ENCODE peak calls at places on chromosome 18, in seven cellular contexts. One of them, this sample, is unnamed. For H3K9me3 and H3K4me1, the result is how much of the 10 kb centered on the place peaks cover.

GRCh38 chr18:59231157-59231556 is 11.2 kb downstream of the GRP start:
- DNase-seq in OCI-LY7: no peak
- DNase-seq in esophagus squamous epithelium: no peak
- DNase-seq in right lobe of liver: no peak
- DNase-seq in left ventricle myocardium inferior: no peak
- DNase-seq in right cardiac atrium: no peak
- DNase-seq in CD8-positive, alpha-beta memory T cell: no peak
- DNase-seq in this sample: no peak

GRCh38 chr18:36127866-36128845 is 984 bp downstream of the SLC39A6 start:
- DNase-seq in OCI-LY7: no peak
- DNase-seq in esophagus squamous epithelium: no peak
- DNase-seq in right lobe of liver: no peak
- DNase-seq in left ventricle myocardium inferior: no peak
- DNase-seq in right cardiac atrium: peak
- DNase-seq in CD8-positive, alpha-beta memory T cell: peak
- DNase-seq in this sample: peak

GRCh38 chr18:57569133-57569532 is 17.4 kb downstream of the FECH start:
- DNase-seq in OCI-LY7: no peak
- DNase-seq in esophagus squamous epithelium: no peak
- DNase-seq in right lobe of liver: no peak
- DNase-seq in left ventricle myocardium inferior: no peak
- DNase-seq in right cardiac atrium: no peak
- DNase-seq in CD8-positive, alpha-beta memory T cell: no peak
- DNase-seq in this sample: no peak

GRCh38 chr18:73318732-73319479 is 451.1 kb upstream of the NETO1 start:
- DNase-seq in OCI-LY7: no peak
- DNase-seq in esophagus squamous epithelium: no peak
- DNase-seq in right lobe of liver: no peak
- DNase-seq in left ventricle myocardium inferior: peak
- DNase-seq in right cardiac atrium: no peak
- DNase-seq in CD8-positive, alpha-beta memory T cell: no peak
- DNase-seq in this sample: no peak

GRCh38 chr18:57791911-57792310 is 11.2 kb downstream of the ATP8B1 start:
- DNase-seq in OCI-LY7: no peak
- DNase-seq in esophagus squamous epithelium: no peak
- DNase-seq in right lobe of liver: no peak
- DNase-seq in left ventricle myocardium inferior: no peak
- DNase-seq in right cardiac atrium: no peak
- DNase-seq in CD8-positive, alpha-beta memory T cell: no peak
- DNase-seq in this sample: no peak

GRCh38 chr18:1422634-1423033 is 518.0 kb downstream of the ADCYAP1 start:
- DNase-seq in OCI-LY7: no peak
- DNase-seq in esophagus squamous epithelium: no peak
- DNase-seq in right lobe of liver: no peak
- DNase-seq in left ventricle myocardium inferior: no peak
- DNase-seq in right cardiac atrium: no peak
- DNase-seq in CD8-positive, alpha-beta memory T cell: no peak
- DNase-seq in this sample: no peak

GRCh38 chr18:9594782-9595181 is 19.6 kb downstream of the PPP4R1 start:
- DNase-seq in OCI-LY7: no peak
- DNase-seq in esophagus squamous epithelium: no peak
- DNase-seq in right lobe of liver: no peak
- DNase-seq in left ventricle myocardium inferior: no peak
- DNase-seq in right cardiac atrium: no peak
- DNase-seq in CD8-positive, alpha-beta memory T cell: no peak
- DNase-seq in this sample: no peak

GRCh38 chr18:22509423-22509822 is 91.7 kb upstream of the CTAGE1 start:
- DNase-seq in OCI-LY7: no peak
- DNase-seq in esophagus squamous epithelium: no peak
- DNase-seq in right lobe of liver: no peak
- DNase-seq in left ventricle myocardium inferior: no peak
- DNase-seq in right cardiac atrium: no peak
- DNase-seq in CD8-positive, alpha-beta memory T cell: no peak
- DNase-seq in this sample: no peak

GRCh38 chr18:46622999-46623398 is 34.0 kb downstream of the LOXHD1 start:
- DNase-seq in OCI-LY7: peak
- DNase-seq in esophagus squamous epithelium: no peak
- DNase-seq in right lobe of liver: no peak
- DNase-seq in left ventricle myocardium inferior: no peak
- DNase-seq in right cardiac atrium: no peak
- DNase-seq in CD8-positive, alpha-beta memory T cell: no peak
- DNase-seq in this sample: no peak

DNA sequence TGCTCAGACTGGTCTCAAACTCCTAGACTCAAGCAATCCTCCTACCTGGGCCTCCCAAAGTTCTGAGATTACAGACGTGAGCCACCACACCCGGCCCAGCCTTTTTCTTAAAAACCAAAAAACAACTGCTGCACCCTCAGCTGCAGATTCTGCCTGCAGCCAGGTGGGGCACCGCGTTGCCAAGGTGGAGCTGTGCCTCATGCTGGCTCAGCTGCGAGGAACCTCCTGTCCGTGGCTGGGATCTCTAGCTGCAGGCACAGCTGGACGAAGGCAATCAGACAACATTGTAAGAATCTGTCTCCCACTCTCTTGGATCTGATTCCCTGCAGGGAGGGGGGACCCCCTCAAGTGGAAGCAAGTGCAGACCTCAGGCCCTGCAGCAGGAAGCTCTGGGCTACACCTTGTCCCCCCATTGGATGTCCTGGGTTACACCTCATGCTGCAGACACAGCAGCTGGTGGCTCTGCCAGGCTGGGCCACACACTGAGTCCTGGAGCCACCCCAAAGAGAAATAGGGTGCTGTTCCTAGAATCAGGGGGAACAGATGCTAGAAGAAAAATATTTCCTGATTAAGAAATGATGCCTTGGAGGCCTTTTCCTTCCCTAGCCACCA is 24.1 kb downstream of the CIDEA start:
- DNase-seq in OCI-LY7: peak
- DNase-seq in esophagus squamous epithelium: no peak
- DNase-seq in right lobe of liver: no peak
- DNase-seq in left ventricle myocardium inferior: no peak
- DNase-seq in right cardiac atrium: no peak
- DNase-seq in CD8-positive, alpha-beta memory T cell: no peak
- DNase-seq in this sample: no peak
- H3K4me3 ChIP-seq in OCI-LY7: no peak
- H3K4me3 ChIP-seq in esophagus squamous epithelium: peak
- H3K4me3 ChIP-seq in right lobe of liver: peak
- H3K4me3 ChIP-seq in left ventricle myocardium inferior: peak
- H3K4me3 ChIP-seq in right cardiac atrium: peak
- H3K4me3 ChIP-seq in CD8-positive, alpha-beta memory T cell: no peak
- H3K4me3 ChIP-seq in this sample: no peak

GRCh38 chr18:44231936-44232335 is 448.8 kb upstream of the SETBP1 start:
- DNase-seq in OCI-LY7: no peak
- DNase-seq in esophagus squamous epithelium: no peak
- DNase-seq in right lobe of liver: no peak
- DNase-seq in left ventricle myocardium inferior: no peak
- DNase-seq in right cardiac atrium: no peak
- DNase-seq in CD8-positive, alpha-beta memory T cell: no peak
- DNase-seq in this sample: no peak

GRCh38 chr18:44232500-44232899 is 448.2 kb upstream of the SETBP1 start:
- DNase-seq in OCI-LY7: no peak
- DNase-seq in esophagus squamous epithelium: no peak
- DNase-seq in right lobe of liver: no peak
- DNase-seq in left ventricle myocardium inferior: no peak
- DNase-seq in right cardiac atrium: no peak
- DNase-seq in CD8-positive, alpha-beta memory T cell: no peak
- DNase-seq in this sample: no peak

GRCh38 chr18:44229693-44230108 is 451.0 kb upstream of the SETBP1 start:
- DNase-seq in OCI-LY7: no peak
- DNase-seq in esophagus squamous epithelium: no peak
- DNase-seq in right lobe of liver: peak
- DNase-seq in left ventricle myocardium inferior: peak
- DNase-seq in right cardiac atrium: peak
- DNase-seq in CD8-positive, alpha-beta memory T cell: no peak
- DNase-seq in this sample: no peak
- H3K9me3 ChIP-seq in OCI-LY7: under half
- H3K9me3 ChIP-seq in esophagus squamous epithelium: under half
- H3K9me3 ChIP-seq in right lobe of liver: under half
- H3K9me3 ChIP-seq in left ventricle myocardium inferior: under half
- H3K9me3 ChIP-seq in right cardiac atrium: under half
- H3K9me3 ChIP-seq in CD8-positive, alpha-beta memory T cell: under half
- H3K9me3 ChIP-seq in this sample: under half

DNA sequence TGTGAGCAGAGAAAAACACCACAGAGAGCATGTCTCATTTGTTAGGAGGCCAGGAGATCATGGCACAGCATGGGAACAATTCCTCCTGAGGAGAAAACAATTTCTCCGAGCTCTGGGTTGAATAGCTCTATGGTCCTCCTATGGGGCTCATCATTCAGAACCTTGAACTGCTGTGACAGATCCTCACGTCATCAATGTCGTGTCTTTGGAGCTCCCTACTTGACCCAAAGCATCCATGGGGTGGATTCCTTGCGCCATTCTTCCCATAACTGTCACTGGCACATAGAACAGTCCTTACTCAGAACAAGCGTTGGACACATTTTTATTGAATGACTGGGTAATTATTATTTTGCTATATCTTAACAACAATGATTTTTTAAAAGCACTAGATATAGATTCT is 15.8 kb upstream of the TCF4 start:
- DNase-seq in OCI-LY7: no peak
- DNase-seq in esophagus squamous epithelium: no peak
- DNase-seq in right lobe of liver: no peak
- DNase-seq in left ventricle myocardium inferior: no peak
- DNase-seq in right cardiac atrium: no peak
- DNase-seq in CD8-positive, alpha-beta memory T cell: no peak
- DNase-seq in this sample: no peak
- H3K4me1 ChIP-seq in OCI-LY7: under half
- H3K4me1 ChIP-seq in esophagus squamous epithelium: under half
- H3K4me1 ChIP-seq in right lobe of liver: under half
- H3K4me1 ChIP-seq in left ventricle myocardium inferior: under half
- H3K4me1 ChIP-seq in right cardiac atrium: under half
- H3K4me1 ChIP-seq in CD8-positive, alpha-beta memory T cell: under half
- H3K4me1 ChIP-seq in this sample: under half

DNA sequence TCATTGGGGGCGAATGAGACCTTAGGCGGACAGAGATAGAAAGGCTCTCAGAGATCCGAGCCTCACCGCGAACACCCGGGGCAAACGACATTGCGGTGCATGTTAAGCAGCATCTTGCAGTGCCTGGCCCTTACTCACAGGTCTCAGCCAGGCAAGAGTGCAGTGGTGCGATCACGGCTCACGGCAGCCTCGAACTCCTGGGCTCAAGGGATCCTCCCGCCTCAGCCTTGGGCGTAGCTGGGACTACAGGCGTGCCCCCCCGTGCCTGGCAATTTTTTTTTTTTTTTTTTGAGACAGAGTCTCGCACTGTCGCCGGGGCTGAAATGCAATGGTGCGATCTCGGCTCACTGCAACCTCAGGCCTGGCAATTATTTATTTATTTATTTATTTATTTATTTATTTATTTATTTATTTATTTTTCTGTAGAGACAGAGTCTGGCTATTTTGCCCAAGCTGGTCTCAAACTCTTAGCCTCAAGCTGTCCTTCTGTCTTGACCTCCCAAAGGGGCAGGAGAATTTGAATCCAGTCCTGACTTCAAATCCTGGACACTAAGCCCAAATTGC is 1.3 kb downstream of the LAMA3 start:
- DNase-seq in OCI-LY7: no peak
- DNase-seq in esophagus squamous epithelium: no peak
- DNase-seq in right lobe of liver: no peak
- DNase-seq in left ventricle myocardium inferior: no peak
- DNase-seq in right cardiac atrium: no peak
- DNase-seq in CD8-positive, alpha-beta memory T cell: no peak
- DNase-seq in this sample: no peak
- H3K4me3 ChIP-seq in OCI-LY7: no peak
- H3K4me3 ChIP-seq in esophagus squamous epithelium: peak
- H3K4me3 ChIP-seq in right lobe of liver: no peak
- H3K4me3 ChIP-seq in left ventricle myocardium inferior: peak
- H3K4me3 ChIP-seq in right cardiac atrium: no peak
- H3K4me3 ChIP-seq in CD8-positive, alpha-beta memory T cell: no peak
- H3K4me3 ChIP-seq in this sample: no peak

GRCh38 chr18:68033466-68033865 is 516.9 kb upstream of the DSEL start:
- DNase-seq in OCI-LY7: no peak
- DNase-seq in esophagus squamous epithelium: no peak
- DNase-seq in right lobe of liver: no peak
- DNase-seq in left ventricle myocardium inferior: no peak
- DNase-seq in right cardiac atrium: no peak
- DNase-seq in CD8-positive, alpha-beta memory T cell: no peak
- DNase-seq in this sample: no peak

GRCh38 chr18:68035709-68036522 is 519.4 kb upstream of the DSEL start:
- DNase-seq in OCI-LY7: no peak
- DNase-seq in esophagus squamous epithelium: no peak
- DNase-seq in right lobe of liver: no peak
- DNase-seq in left ventricle myocardium inferior: no peak
- DNase-seq in right cardiac atrium: no peak
- DNase-seq in CD8-positive, alpha-beta memory T cell: no peak
- DNase-seq in this sample: no peak

GRCh38 chr18:68040198-68040597 is 523.7 kb upstream of the DSEL start:
- DNase-seq in OCI-LY7: no peak
- DNase-seq in esophagus squamous epithelium: no peak
- DNase-seq in right lobe of liver: no peak
- DNase-seq in left ventricle myocardium inferior: no peak
- DNase-seq in right cardiac atrium: no peak
- DNase-seq in CD8-positive, alpha-beta memory T cell: no peak
- DNase-seq in this sample: no peak

GRCh38 chr18:68034293-68034692 is 517.8 kb upstream of the DSEL start:
- DNase-seq in OCI-LY7: no peak
- DNase-seq in esophagus squamous epithelium: no peak
- DNase-seq in right lobe of liver: no peak
- DNase-seq in left ventricle myocardium inferior: no peak
- DNase-seq in right cardiac atrium: no peak
- DNase-seq in CD8-positive, alpha-beta memory T cell: no peak
- DNase-seq in this sample: no peak
- H3K9me3 ChIP-seq in OCI-LY7: under half
- H3K9me3 ChIP-seq in esophagus squamous epithelium: under half
- H3K9me3 ChIP-seq in right lobe of liver: under half
- H3K9me3 ChIP-seq in left ventricle myocardium inferior: under half
- H3K9me3 ChIP-seq in right cardiac atrium: under half
- H3K9me3 ChIP-seq in CD8-positive, alpha-beta memory T cell: under half
- H3K9me3 ChIP-seq in this sample: under half

GRCh38 chr18:76472811-76473210 is 22.2 kb downstream of the ZNF516 start:
- DNase-seq in OCI-LY7: no peak
- DNase-seq in esophagus squamous epithelium: no peak
- DNase-seq in right lobe of liver: no peak
- DNase-seq in left ventricle myocardium inferior: no peak
- DNase-seq in right cardiac atrium: no peak
- DNase-seq in CD8-positive, alpha-beta memory T cell: no peak
- DNase-seq in this sample: no peak
- H3K4me1 ChIP-seq in OCI-LY7: under half
- H3K4me1 ChIP-seq in esophagus squamous epithelium: half or more
- H3K4me1 ChIP-seq in right lobe of liver: under half
- H3K4me1 ChIP-seq in left ventricle myocardium inferior: half or more
- H3K4me1 ChIP-seq in right cardiac atrium: under half
- H3K4me1 ChIP-seq in CD8-positive, alpha-beta memory T cell: under half
- H3K4me1 ChIP-seq in this sample: under half